ENCODE peak calls at places on chromosomes 13 and 19, in four cellular contexts. One of them, this sample, is unnamed.

GRCh38 chr13:41916173-41916954 is 44.5 kb downstream of the VWA8 start:
- DNase-seq in WTC11: no peak
- DNase-seq in GM12878: peak; percentile 89
- DNase-seq in HepG2: no peak
- DNase-seq in this sample: peak; percentile 35

GRCh38 chr13:39783051-39783450 is 127.6 kb downstream of the COG6 start:
- DNase-seq in GM12878: no peak
- DNase-seq in HepG2: no peak
- DNase-seq in WTC11: no peak
- DNase-seq in this sample: no peak

GRCh38 chr13:73898276-73898675 is 235.9 kb downstream of the KLF12 start:
- DNase-seq in HepG2: no peak
- DNase-seq in WTC11: no peak
- DNase-seq in GM12878: no peak
- DNase-seq in this sample: no peak

GRCh38 chr13:109043561-109044075 is 414.2 kb downstream of the MYO16 start:
- DNase-seq in HepG2: no peak
- DNase-seq in WTC11: no peak
- DNase-seq in GM12878: no peak
- DNase-seq in this sample: no peak

GRCh38 chr19:1474765-1475351 is 4.2 kb downstream of the C19orf25 start:
- DNase-seq in HepG2: no peak
- DNase-seq in GM12878: no peak
- DNase-seq in WTC11: no peak
- DNase-seq in this sample: no peak

GRCh38 chr19:32570081-32570785 is 10.8 kb upstream of the PDCD5 start:
- DNase-seq in WTC11: peak; percentile 65
- DNase-seq in GM12878: no peak
- DNase-seq in HepG2: peak; percentile 62
- DNase-seq in this sample: peak; percentile 34

GRCh38 chr19:48914181-48914580 is 14.1 kb downstream of the NUCB1 start:
- DNase-seq in GM12878: no peak
- DNase-seq in HepG2: no peak
- DNase-seq in WTC11: no peak
- DNase-seq in this sample: no peak

GRCh38 chr13:59522652-59523051 is 641.1 kb downstream of the DIAPH3 start:
- DNase-seq in WTC11: no peak
- DNase-seq in HepG2: no peak
- DNase-seq in GM12878: no peak
- DNase-seq in this sample: no peak

GRCh38 chr13:51542358-51542972 is 41.8 kb upstream of the WDFY2 start:
- DNase-seq in GM12878: no peak
- DNase-seq in HepG2: no peak
- DNase-seq in WTC11: peak; percentile 24
- DNase-seq in this sample: no peak

GRCh38 chr13:110957181-110957884 is 42.5 kb upstream of the ANKRD10 start:
- DNase-seq in GM12878: no peak
- DNase-seq in HepG2: peak; percentile 7
- DNase-seq in WTC11: peak; percentile 55
- DNase-seq in this sample: no peak

GRCh38 chr19:317710-318508 is 26.7 kb downstream of the MIER2 start:
- DNase-seq in WTC11: no peak
- DNase-seq in GM12878: no peak
- DNase-seq in HepG2: no peak
- DNase-seq in this sample: no peak

GRCh38 chr19:29549105-29550070 is 23.6 kb downstream of the VSTM2B start:
- DNase-seq in HepG2: no peak
- DNase-seq in WTC11: no peak
- DNase-seq in GM12878: no peak
- DNase-seq in this sample: no peak

GRCh38 chr19:19865750-19866598 is at the start of gene ZNF253:
- DNase-seq in WTC11: peak; percentile 99
- DNase-seq in GM12878: peak; percentile 83
- DNase-seq in HepG2: peak; percentile 95
- DNase-seq in this sample: peak; percentile 96

GRCh38 chr19:11881151-11881800 is 6.3 kb upstream of the ZNF69 start:
- DNase-seq in HepG2: peak; percentile 49
- DNase-seq in GM12878: peak; percentile 17
- DNase-seq in WTC11: peak; percentile 76
- DNase-seq in this sample: peak; percentile 69

GRCh38 chr13:95301947-95302386 is 716 bp upstream of the ABCC4 start:
- DNase-seq in HepG2: no peak
- DNase-seq in WTC11: no peak
- DNase-seq in GM12878: no peak
- DNase-seq in this sample: peak; percentile 31

GRCh38 chr13:33931397-33931987 is 113.5 kb downstream of the RFC3 start:
- DNase-seq in WTC11: peak; percentile 17
- DNase-seq in GM12878: peak; percentile 4
- DNase-seq in HepG2: peak; percentile 65
- DNase-seq in this sample: peak; percentile 48

GRCh38 chr13:54305377-54305776 is 1276.8 kb downstream of the OLFM4 start:
- DNase-seq in WTC11: no peak
- DNase-seq in GM12878: no peak
- DNase-seq in HepG2: no peak
- DNase-seq in this sample: no peak

GRCh38 chr19:6278740-6279619 is 795 bp downstream of the MLLT1 start:
- DNase-seq in HepG2: no peak
- DNase-seq in GM12878: no peak
- DNase-seq in WTC11: no peak
- DNase-seq in this sample: no peak

GRCh38 chr13:24071423-24072075 is 89.0 kb upstream of the SPATA13 start:
- DNase-seq in HepG2: no peak
- DNase-seq in WTC11: no peak
- DNase-seq in GM12878: no peak
- DNase-seq in this sample: no peak

GRCh38 chr19:52638601-52639000 is 446 bp upstream of the ZNF83 start:
- DNase-seq in WTC11: peak; percentile 23
- DNase-seq in HepG2: no peak
- DNase-seq in GM12878: no peak
- DNase-seq in this sample: peak; percentile 24

GRCh38 chr19:52635786-52636570 is 2.2 kb downstream of the ZNF83 start:
- DNase-seq in WTC11: no peak
- DNase-seq in GM12878: no peak
- DNase-seq in HepG2: no peak
- DNase-seq in this sample: no peak

GRCh38 chr19:52640916-52641315 is 2.8 kb upstream of the ZNF83 start:
- DNase-seq in WTC11: peak; percentile 86
- DNase-seq in GM12878: no peak
- DNase-seq in HepG2: no peak
- DNase-seq in this sample: peak; percentile 72

GRCh38 chr19:52637718-52638585 is at the start of gene ZNF83:
- DNase-seq in HepG2: peak; percentile 76
- DNase-seq in WTC11: peak; percentile 100
- DNase-seq in GM12878: peak; percentile 65
- DNase-seq in this sample: peak; percentile 98
- TF ChIP-seq TCF7 in HepG2: no peak
- TF ChIP-seq TCF7 in WTC11: no peak
- TF ChIP-seq TCF7 in GM12878: no peak
- TF ChIP-seq TCF7 in this sample: no peak

DNA sequence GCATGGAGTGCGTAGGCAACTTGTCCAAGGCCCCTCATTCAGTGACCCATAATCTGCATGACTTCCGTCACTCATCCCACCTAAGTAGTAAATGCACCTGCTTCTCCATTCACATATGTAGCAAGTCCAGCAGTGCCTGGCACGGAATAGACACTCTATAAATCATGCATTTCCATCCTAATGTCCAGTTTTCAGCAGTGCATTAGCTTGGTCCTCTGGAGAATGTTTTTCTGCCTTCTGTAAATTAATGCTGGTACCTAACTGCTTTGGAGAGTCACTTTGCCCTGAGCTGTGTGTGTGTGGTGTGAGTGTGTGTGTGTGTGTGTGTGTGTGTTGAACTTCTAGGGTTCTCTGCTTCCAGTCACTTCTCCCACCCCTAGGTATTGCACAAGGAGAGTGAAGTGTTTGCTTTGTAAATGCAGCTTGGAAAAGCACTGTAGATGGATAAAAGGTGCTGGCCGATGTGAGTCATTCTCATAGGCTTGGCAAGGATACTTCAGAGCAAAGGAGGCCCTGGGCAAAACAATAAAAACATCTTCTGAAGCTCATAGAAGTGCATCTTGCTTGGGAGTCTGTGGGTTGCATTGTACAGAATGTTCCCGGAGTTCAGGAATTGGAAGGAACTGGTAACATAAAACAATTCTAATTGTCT is 181.8 kb downstream of the KATNAL1 start:
- DNase-seq in HepG2: peak; percentile 43
- DNase-seq in GM12878: no peak
- DNase-seq in WTC11: no peak
- DNase-seq in this sample: no peak
- TF ChIP-seq TCF7 in HepG2: no peak
- TF ChIP-seq TCF7 in GM12878: no peak
- TF ChIP-seq TCF7 in WTC11: no peak
- TF ChIP-seq TCF7 in this sample: no peak

GRCh38 chr13:25659091-25659502 is 287.3 kb downstream of the ATP8A2 start:
- DNase-seq in WTC11: no peak
- DNase-seq in GM12878: no peak
- DNase-seq in HepG2: no peak
- DNase-seq in this sample: no peak
- TF ChIP-seq TCF7 in WTC11: no peak
- TF ChIP-seq TCF7 in GM12878: no peak
- TF ChIP-seq TCF7 in HepG2: no peak
- TF ChIP-seq TCF7 in this sample: no peak

GRCh38 chr13:112850273-112850672 is 118.7 kb upstream of the MCF2L start:
- DNase-seq in WTC11: no peak
- DNase-seq in GM12878: no peak
- DNase-seq in HepG2: no peak
- DNase-seq in this sample: no peak
- TF ChIP-seq TCF7 in WTC11: no peak
- TF ChIP-seq TCF7 in GM12878: no peak
- TF ChIP-seq TCF7 in HepG2: no peak
- TF ChIP-seq TCF7 in this sample: no peak